ENCODE peak calls at places on chromosomes 2 and 18, in five cellular contexts. One of them, this sample, is unnamed.

GRCh38 chr2:186950694-186951093 is 101.7 kb upstream of the ZSWIM2 start:
- DNase-seq in right cardiac atrium: no peak
- DNase-seq in GM12865: no peak
- DNase-seq in OCI-LY7: no peak
- DNase-seq in cardiac muscle cell: no peak
- DNase-seq in this sample: no peak

GRCh38 chr2:239310401-239311061 is 90.3 kb downstream of the HDAC4 start:
- DNase-seq in OCI-LY7: no peak
- DNase-seq in GM12865: no peak
- DNase-seq in cardiac muscle cell: no peak
- DNase-seq in right cardiac atrium: peak
- DNase-seq in this sample: no peak

GRCh38 chr2:137966043-137966442 is 1.8 kb downstream of the HNMT start:
- DNase-seq in right cardiac atrium: no peak
- DNase-seq in cardiac muscle cell: no peak
- DNase-seq in GM12865: no peak
- DNase-seq in OCI-LY7: no peak
- DNase-seq in this sample: no peak

GRCh38 chr18:48942554-48943261 is 8.1 kb downstream of the SMAD7 start:
- DNase-seq in GM12865: no peak
- DNase-seq in right cardiac atrium: peak
- DNase-seq in cardiac muscle cell: peak
- DNase-seq in OCI-LY7: no peak
- DNase-seq in this sample: peak

GRCh38 chr2:178482437-178482836 is 2.2 kb downstream of the PLEKHA3 start:
- DNase-seq in right cardiac atrium: no peak
- DNase-seq in GM12865: peak
- DNase-seq in OCI-LY7: peak
- DNase-seq in cardiac muscle cell: no peak
- DNase-seq in this sample: no peak

GRCh38 chr18:63366270-63366990 is 576 bp downstream of the KDSR start:
- DNase-seq in OCI-LY7: peak
- DNase-seq in cardiac muscle cell: peak
- DNase-seq in GM12865: peak
- DNase-seq in right cardiac atrium: peak
- DNase-seq in this sample: peak

GRCh38 chr18:74936343-74936742 is 272.6 kb downstream of the PTGR3 start:
- DNase-seq in cardiac muscle cell: no peak
- DNase-seq in right cardiac atrium: no peak
- DNase-seq in OCI-LY7: no peak
- DNase-seq in GM12865: no peak
- DNase-seq in this sample: no peak

GRCh38 chr2:203918839-203919238 is 17.7 kb upstream of the ICOS start:
- DNase-seq in right cardiac atrium: peak
- DNase-seq in GM12865: no peak
- DNase-seq in cardiac muscle cell: no peak
- DNase-seq in OCI-LY7: no peak
- DNase-seq in this sample: no peak

GRCh38 chr18:39191931-39192330 is 1626.3 kb upstream of the CELF4 start:
- DNase-seq in right cardiac atrium: no peak
- DNase-seq in cardiac muscle cell: peak
- DNase-seq in OCI-LY7: no peak
- DNase-seq in GM12865: no peak
- DNase-seq in this sample: no peak

GRCh38 chr2:150327546-150328495 is 159.6 kb downstream of the RND3 start:
- DNase-seq in GM12865: no peak
- DNase-seq in cardiac muscle cell: peak
- DNase-seq in OCI-LY7: no peak
- DNase-seq in right cardiac atrium: no peak
- DNase-seq in this sample: no peak

GRCh38 chr2:45067859-45068642 is 58.8 kb upstream of the SIX2 start:
- DNase-seq in GM12865: no peak
- DNase-seq in cardiac muscle cell: peak
- DNase-seq in right cardiac atrium: no peak
- DNase-seq in OCI-LY7: no peak
- DNase-seq in this sample: peak

GRCh38 chr2:228700638-228701037 is 519.2 kb upstream of the SPHKAP start:
- DNase-seq in GM12865: no peak
- DNase-seq in right cardiac atrium: no peak
- DNase-seq in cardiac muscle cell: no peak
- DNase-seq in OCI-LY7: no peak
- DNase-seq in this sample: peak

GRCh38 chr2:130756041-130756720 is 841 bp downstream of the AMER3 start:
- DNase-seq in GM12865: no peak
- DNase-seq in OCI-LY7: no peak
- DNase-seq in right cardiac atrium: no peak
- DNase-seq in cardiac muscle cell: peak
- DNase-seq in this sample: no peak

GRCh38 chr2:43276962-43277383 is 50.6 kb upstream of the ZFP36L2 start:
- DNase-seq in GM12865: no peak
- DNase-seq in right cardiac atrium: peak
- DNase-seq in cardiac muscle cell: no peak
- DNase-seq in OCI-LY7: no peak
- DNase-seq in this sample: no peak

GRCh38 chr2:236814558-236814957 is 244.9 kb downstream of the ACKR3 start:
- DNase-seq in OCI-LY7: no peak
- DNase-seq in GM12865: no peak
- DNase-seq in cardiac muscle cell: no peak
- DNase-seq in right cardiac atrium: no peak
- DNase-seq in this sample: no peak

GRCh38 chr18:48806551-48807261 is 144.1 kb downstream of the SMAD7 start:
- DNase-seq in right cardiac atrium: peak
- DNase-seq in OCI-LY7: no peak
- DNase-seq in GM12865: peak
- DNase-seq in cardiac muscle cell: no peak
- DNase-seq in this sample: no peak

DNA sequence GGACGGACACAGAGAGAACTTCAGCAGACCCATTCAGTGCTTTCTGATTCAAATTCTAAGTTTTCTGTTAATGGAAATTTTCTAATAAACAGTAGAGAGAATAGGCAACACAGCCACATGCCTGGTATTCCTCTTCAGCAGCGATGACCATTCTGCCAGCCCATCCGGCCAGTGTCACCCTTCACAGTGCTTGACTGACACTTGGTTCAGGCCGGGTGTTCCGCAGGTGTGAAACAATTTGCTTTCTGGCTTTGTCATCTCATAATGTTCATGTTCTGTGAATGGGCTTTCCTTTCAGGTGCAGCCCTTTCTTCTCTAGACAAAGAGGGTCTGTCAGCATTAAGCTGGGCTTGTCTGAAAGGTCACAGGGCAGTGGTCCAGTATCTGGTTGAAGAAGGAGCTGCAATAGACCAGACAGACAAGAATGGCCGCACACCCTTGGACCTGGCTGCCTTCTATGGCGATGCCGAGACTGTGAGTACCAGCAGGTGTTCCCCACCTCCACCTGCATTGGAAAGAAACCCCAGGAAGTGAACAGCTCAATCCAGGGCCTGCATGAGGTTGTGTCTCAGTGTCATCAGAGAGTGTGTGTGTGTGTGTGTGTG is 67.0 kb downstream of the WDSUB1 start:
- DNase-seq in GM12865: no peak
- DNase-seq in OCI-LY7: no peak
- DNase-seq in right cardiac atrium: no peak
- DNase-seq in cardiac muscle cell: no peak
- DNase-seq in this sample: no peak
- H3K4me3 ChIP-seq in GM12865: no peak
- H3K4me3 ChIP-seq in OCI-LY7: no peak
- H3K4me3 ChIP-seq in right cardiac atrium: no peak
- H3K4me3 ChIP-seq in cardiac muscle cell: no peak
- H3K4me3 ChIP-seq in this sample: no peak

GRCh38 chr2:173353556-173353955 is 1.1 kb upstream of the CDCA7 start:
- DNase-seq in right cardiac atrium: no peak
- DNase-seq in GM12865: no peak
- DNase-seq in cardiac muscle cell: no peak
- DNase-seq in OCI-LY7: peak
- DNase-seq in this sample: no peak
- H3K4me3 ChIP-seq in right cardiac atrium: no peak
- H3K4me3 ChIP-seq in GM12865: peak
- H3K4me3 ChIP-seq in cardiac muscle cell: peak
- H3K4me3 ChIP-seq in OCI-LY7: peak
- H3K4me3 ChIP-seq in this sample: no peak

GRCh38 chr2:207239754-207240494 is 74.2 kb upstream of the KLF7 start:
- DNase-seq in GM12865: no peak
- DNase-seq in OCI-LY7: no peak
- DNase-seq in cardiac muscle cell: no peak
- DNase-seq in right cardiac atrium: no peak
- DNase-seq in this sample: no peak
- H3K4me3 ChIP-seq in GM12865: no peak
- H3K4me3 ChIP-seq in OCI-LY7: no peak
- H3K4me3 ChIP-seq in cardiac muscle cell: no peak
- H3K4me3 ChIP-seq in right cardiac atrium: no peak
- H3K4me3 ChIP-seq in this sample: peak

GRCh38 chr18:76643199-76643598 is 148.2 kb upstream of the ZNF516 start:
- DNase-seq in right cardiac atrium: no peak
- DNase-seq in GM12865: no peak
- DNase-seq in cardiac muscle cell: no peak
- DNase-seq in OCI-LY7: no peak
- DNase-seq in this sample: no peak

GRCh38 chr18:76644580-76644979 is 149.5 kb upstream of the ZNF516 start:
- DNase-seq in OCI-LY7: no peak
- DNase-seq in GM12865: no peak
- DNase-seq in right cardiac atrium: no peak
- DNase-seq in cardiac muscle cell: no peak
- DNase-seq in this sample: no peak

GRCh38 chr18:76643996-76644395 is 149.0 kb upstream of the ZNF516 start:
- DNase-seq in GM12865: no peak
- DNase-seq in cardiac muscle cell: no peak
- DNase-seq in right cardiac atrium: no peak
- DNase-seq in OCI-LY7: no peak
- DNase-seq in this sample: no peak

GRCh38 chr18:76640438-76640837 is 145.4 kb upstream of the ZNF516 start:
- DNase-seq in right cardiac atrium: no peak
- DNase-seq in GM12865: no peak
- DNase-seq in cardiac muscle cell: no peak
- DNase-seq in OCI-LY7: no peak
- DNase-seq in this sample: no peak
- H3K4me3 ChIP-seq in right cardiac atrium: no peak
- H3K4me3 ChIP-seq in GM12865: no peak
- H3K4me3 ChIP-seq in cardiac muscle cell: no peak
- H3K4me3 ChIP-seq in OCI-LY7: no peak
- H3K4me3 ChIP-seq in this sample: no peak

GRCh38 chr2:122101319-122101718 is 345.9 kb downstream of the TSN start:
- DNase-seq in OCI-LY7: no peak
- DNase-seq in right cardiac atrium: no peak
- DNase-seq in cardiac muscle cell: no peak
- DNase-seq in GM12865: no peak
- DNase-seq in this sample: no peak

GRCh38 chr2:122108186-122108585 is 352.7 kb downstream of the TSN start:
- DNase-seq in GM12865: no peak
- DNase-seq in right cardiac atrium: no peak
- DNase-seq in OCI-LY7: no peak
- DNase-seq in cardiac muscle cell: peak
- DNase-seq in this sample: no peak

GRCh38 chr2:122105885-122106221 is 350.4 kb downstream of the TSN start:
- DNase-seq in right cardiac atrium: no peak
- DNase-seq in OCI-LY7: no peak
- DNase-seq in GM12865: no peak
- DNase-seq in cardiac muscle cell: no peak
- DNase-seq in this sample: no peak

GRCh38 chr2:122100371-122101150 is 345.1 kb downstream of the TSN start:
- DNase-seq in right cardiac atrium: no peak
- DNase-seq in GM12865: no peak
- DNase-seq in OCI-LY7: no peak
- DNase-seq in cardiac muscle cell: no peak
- DNase-seq in this sample: no peak

DNA sequence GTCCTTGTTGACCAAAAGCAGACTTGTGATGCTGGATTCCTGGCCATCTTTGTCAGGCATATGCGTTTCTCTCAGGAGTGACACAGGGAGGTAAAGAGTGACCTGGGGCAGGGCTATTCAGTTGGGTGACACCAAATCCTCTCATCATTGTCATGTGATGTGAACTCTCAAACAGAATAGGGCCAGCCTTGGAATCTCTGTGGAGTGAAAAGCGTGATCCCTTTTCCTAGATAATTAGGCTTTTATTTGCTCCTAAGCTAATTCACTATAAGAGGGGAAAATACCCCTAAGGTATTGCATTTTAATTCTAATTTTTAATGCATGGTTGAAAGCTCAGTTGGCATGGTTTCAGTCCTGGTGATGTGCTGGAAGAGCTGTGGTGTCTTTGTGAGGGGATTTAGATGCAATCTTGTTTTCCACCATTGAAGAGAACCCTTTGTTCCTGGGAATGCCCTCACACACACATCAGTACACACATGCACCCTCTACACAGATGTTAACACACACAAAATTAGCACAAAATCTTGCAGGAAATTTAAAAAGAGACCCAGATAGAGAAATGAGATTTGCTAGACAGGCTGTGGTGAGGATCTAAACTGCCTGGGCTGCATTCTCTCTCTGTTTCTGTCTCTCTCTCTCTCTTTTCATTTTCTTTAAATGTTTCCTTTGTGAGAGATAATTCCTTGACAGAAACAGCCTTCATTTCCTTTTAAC is 349.9 kb downstream of the TSN start:
- DNase-seq in right cardiac atrium: no peak
- DNase-seq in GM12865: no peak
- DNase-seq in cardiac muscle cell: no peak
- DNase-seq in OCI-LY7: no peak
- DNase-seq in this sample: no peak
- H3K4me3 ChIP-seq in right cardiac atrium: no peak
- H3K4me3 ChIP-seq in GM12865: no peak
- H3K4me3 ChIP-seq in cardiac muscle cell: no peak
- H3K4me3 ChIP-seq in OCI-LY7: no peak
- H3K4me3 ChIP-seq in this sample: no peak

DNA sequence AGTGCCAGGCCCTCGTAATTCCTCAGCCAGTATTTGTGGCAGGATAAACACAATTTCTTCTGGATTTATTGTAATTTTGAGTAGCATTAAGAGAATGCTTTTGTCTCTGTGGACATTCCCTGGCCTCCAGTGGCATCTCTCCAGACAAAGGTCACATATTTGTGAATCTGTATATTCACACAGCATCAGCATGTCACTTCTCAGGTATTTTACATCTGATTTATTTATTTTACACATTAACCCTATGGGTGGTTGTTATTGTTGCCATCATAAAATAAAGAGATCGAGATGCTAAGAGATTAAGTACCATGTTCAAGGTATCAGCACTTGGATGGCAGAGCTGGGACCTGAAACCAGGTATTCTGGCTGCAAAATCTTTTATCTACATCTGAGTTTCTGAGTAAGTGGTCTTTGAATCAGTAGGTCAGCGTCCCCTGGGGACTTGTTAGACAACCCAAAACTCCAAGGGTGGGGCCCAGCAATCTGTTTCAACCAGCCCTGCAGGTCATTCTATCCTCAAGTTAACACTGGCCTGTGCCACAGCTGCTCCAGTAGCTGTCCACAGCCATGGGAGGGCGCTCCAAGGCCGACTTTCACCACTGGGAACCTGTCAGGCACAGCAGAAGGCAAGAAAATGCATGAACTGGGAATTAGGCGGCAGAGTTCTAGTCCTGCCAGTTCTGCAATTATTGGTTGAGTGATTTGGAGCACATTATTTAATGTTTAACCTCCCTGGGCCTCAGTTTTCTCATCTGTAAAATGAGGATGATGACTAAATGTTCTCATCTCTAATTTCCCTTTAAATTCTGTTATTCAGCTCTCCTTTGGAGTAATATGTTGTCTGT is 17.6 kb upstream of the MRPL33 start:
- DNase-seq in right cardiac atrium: peak
- DNase-seq in OCI-LY7: peak
- DNase-seq in cardiac muscle cell: peak
- DNase-seq in GM12865: peak
- DNase-seq in this sample: no peak
- H3K4me3 ChIP-seq in right cardiac atrium: no peak
- H3K4me3 ChIP-seq in OCI-LY7: no peak
- H3K4me3 ChIP-seq in cardiac muscle cell: no peak
- H3K4me3 ChIP-seq in GM12865: no peak
- H3K4me3 ChIP-seq in this sample: no peak

This sample was measured in skeletal muscle cell.